ENCODE peak calls at places on chromosomes 11 and 22, in seven cellular contexts. One of them, this sample, is unnamed.

GRCh38 chr11:134340354-134340964 is 8.7 kb downstream of the GLB1L2 start:
- DNase-seq in EL: no peak
- DNase-seq in activated T-helper 1 cell treated with anti-CD3 and anti-CD28 coated beads, Interleukin-2, amount 50 U/mL, for 16 hours: no peak
- DNase-seq in activated T-cell treated with anti-CD3 and anti-CD28 coated beads, Interleukin-2, amount 50 U/mL, for 72 hours: no peak
- DNase-seq in Calu3: no peak
- DNase-seq in neural progenitor cell: no peak
- DNase-seq in nephron progenitor cell: no peak
- DNase-seq in this sample: no peak

GRCh38 chr22:29567338-29567737 is 13.6 kb downstream of the NIPSNAP1 start:
- DNase-seq in EL: no peak
- DNase-seq in neural progenitor cell: no peak
- DNase-seq in activated T-helper 1 cell treated with anti-CD3 and anti-CD28 coated beads, Interleukin-2, amount 50 U/mL, for 16 hours: no peak
- DNase-seq in activated T-cell treated with anti-CD3 and anti-CD28 coated beads, Interleukin-2, amount 50 U/mL, for 72 hours: no peak
- DNase-seq in Calu3: no peak
- DNase-seq in nephron progenitor cell: no peak
- DNase-seq in this sample: no peak

GRCh38 chr11:62680825-62681240 is 2.0 kb upstream of the UBXN1 start:
- DNase-seq in nephron progenitor cell: no peak
- DNase-seq in neural progenitor cell: peak; percentile 51
- DNase-seq in Calu3: peak; percentile 64
- DNase-seq in EL: peak; percentile 77
- DNase-seq in activated T-helper 1 cell treated with anti-CD3 and anti-CD28 coated beads, Interleukin-2, amount 50 U/mL, for 16 hours: no peak
- DNase-seq in activated T-cell treated with anti-CD3 and anti-CD28 coated beads, Interleukin-2, amount 50 U/mL, for 72 hours: peak; percentile 49
- DNase-seq in this sample: peak; percentile 64

GRCh38 chr22:20054485-20054884 is 25.6 kb upstream of the DGCR8 start:
- DNase-seq in activated T-helper 1 cell treated with anti-CD3 and anti-CD28 coated beads, Interleukin-2, amount 50 U/mL, for 16 hours: no peak
- DNase-seq in neural progenitor cell: no peak
- DNase-seq in EL: no peak
- DNase-seq in Calu3: no peak
- DNase-seq in nephron progenitor cell: no peak
- DNase-seq in activated T-cell treated with anti-CD3 and anti-CD28 coated beads, Interleukin-2, amount 50 U/mL, for 72 hours: no peak
- DNase-seq in this sample: no peak

GRCh38 chr11:35011944-35012343 is 95.5 kb downstream of the PDHX start:
- DNase-seq in activated T-helper 1 cell treated with anti-CD3 and anti-CD28 coated beads, Interleukin-2, amount 50 U/mL, for 16 hours: no peak
- DNase-seq in activated T-cell treated with anti-CD3 and anti-CD28 coated beads, Interleukin-2, amount 50 U/mL, for 72 hours: no peak
- DNase-seq in nephron progenitor cell: no peak
- DNase-seq in neural progenitor cell: no peak
- DNase-seq in EL: no peak
- DNase-seq in Calu3: no peak
- DNase-seq in this sample: no peak

GRCh38 chr22:46338636-46339035 is 3.1 kb downstream of the TRMU start:
- DNase-seq in activated T-cell treated with anti-CD3 and anti-CD28 coated beads, Interleukin-2, amount 50 U/mL, for 72 hours: no peak
- DNase-seq in activated T-helper 1 cell treated with anti-CD3 and anti-CD28 coated beads, Interleukin-2, amount 50 U/mL, for 16 hours: no peak
- DNase-seq in Calu3: no peak
- DNase-seq in nephron progenitor cell: no peak
- DNase-seq in EL: no peak
- DNase-seq in neural progenitor cell: no peak
- DNase-seq in this sample: no peak

GRCh38 chr11:64101461-64101860 is 64.5 kb downstream of the MACROD1 start:
- DNase-seq in EL: no peak
- DNase-seq in neural progenitor cell: no peak
- DNase-seq in activated T-helper 1 cell treated with anti-CD3 and anti-CD28 coated beads, Interleukin-2, amount 50 U/mL, for 16 hours: no peak
- DNase-seq in Calu3: no peak
- DNase-seq in activated T-cell treated with anti-CD3 and anti-CD28 coated beads, Interleukin-2, amount 50 U/mL, for 72 hours: no peak
- DNase-seq in nephron progenitor cell: no peak
- DNase-seq in this sample: peak; percentile 47

GRCh38 chr11:88102595-88102929 is 72.7 kb downstream of the RAB38 start:
- DNase-seq in activated T-helper 1 cell treated with anti-CD3 and anti-CD28 coated beads, Interleukin-2, amount 50 U/mL, for 16 hours: no peak
- DNase-seq in nephron progenitor cell: no peak
- DNase-seq in activated T-cell treated with anti-CD3 and anti-CD28 coated beads, Interleukin-2, amount 50 U/mL, for 72 hours: no peak
- DNase-seq in neural progenitor cell: no peak
- DNase-seq in Calu3: no peak
- DNase-seq in EL: no peak
- DNase-seq in this sample: no peak

GRCh38 chr22:50184004-50184461 is 1.7 kb upstream of the TRABD start:
- DNase-seq in Calu3: peak; percentile 68
- DNase-seq in activated T-helper 1 cell treated with anti-CD3 and anti-CD28 coated beads, Interleukin-2, amount 50 U/mL, for 16 hours: no peak
- DNase-seq in activated T-cell treated with anti-CD3 and anti-CD28 coated beads, Interleukin-2, amount 50 U/mL, for 72 hours: no peak
- DNase-seq in nephron progenitor cell: peak; percentile 48
- DNase-seq in neural progenitor cell: peak; percentile 63
- DNase-seq in EL: peak; percentile 73
- DNase-seq in this sample: peak; percentile 68

GRCh38 chr11:16793009-16793408 is 54.6 kb downstream of the C11orf58 start:
- DNase-seq in neural progenitor cell: no peak
- DNase-seq in activated T-cell treated with anti-CD3 and anti-CD28 coated beads, Interleukin-2, amount 50 U/mL, for 72 hours: no peak
- DNase-seq in EL: no peak
- DNase-seq in activated T-helper 1 cell treated with anti-CD3 and anti-CD28 coated beads, Interleukin-2, amount 50 U/mL, for 16 hours: no peak
- DNase-seq in nephron progenitor cell: no peak
- DNase-seq in Calu3: no peak
- DNase-seq in this sample: no peak

This sample was measured in Ammon's horn.